ENCODE peak calls at places on chromosomes 3 and 15, in four cellular contexts. K is neural progenitor cell, S is Right ventricle myocardium superior, M is stomach. W is an unnamed sample.

GRCh38 chr3:31472479-31473390 is 60.0 kb upstream of the STT3B start:
- DNase-seq in K (no peak), S (no peak), M (no peak), W (no peak)

GRCh38 chr3:138082085-138082991 is 33.1 kb downstream of the DZIP1L start:
- DNase-seq in K (no peak), S (no peak), M (peak), W (no peak)

GRCh38 chr15:79450648-79451047 is 18.5 kb downstream of the MINAR1 start:
- DNase-seq in K (peak), S (no peak), M (no peak), W (peak)

GRCh38 chr3:38573606-38574005 is 75.9 kb downstream of the SCN5A start:
- DNase-seq in K (no peak), S (no peak), M (peak), W (no peak)

GRCh38 chr3:187104342-187104741 is 35.0 kb downstream of the RPL39L start:
- DNase-seq in K (no peak), S (peak), M (no peak), W (no peak)

GRCh38 chr3:77370413-77370812 is 330.5 kb downstream of the ROBO2 start:
- DNase-seq in K (no peak), S (no peak), M (no peak), W (no peak)

GRCh38 chr3:52851348-52851747 is 16.5 kb upstream of the MUSTN1 start:
- DNase-seq in K (peak), S (no peak), M (no peak), W (peak)

GRCh38 chr3:157530637-157531300 is 27.6 kb upstream of the VEPH1 start:
- DNase-seq in K (no peak), S (no peak), M (no peak), W (no peak)

GRCh38 chr3:125357032-125357658 is 18.0 kb downstream of the ZNF148 start:
- DNase-seq in K (peak), S (peak), M (peak), W (no peak)

GRCh38 chr15:65902373-65902772 is 33.1 kb downstream of the RAB11A start:
- DNase-seq in K (no peak), S (peak), M (peak), W (peak)

W was measured in OCI-LY7.